ENCODE peak calls at places on chromosome 2, in nine cellular contexts. One of them, this sample, is unnamed.

GRCh38 chr2:107235491-107236254 is 349.7 kb upstream of the ST6GAL2 start:
- DNase-seq in adrenal gland: no peak
- DNase-seq in A549: no peak
- DNase-seq in endothelial cell of umbilical vein: no peak
- DNase-seq in CD8-positive, alpha-beta T cell: no peak
- DNase-seq in PC-3: no peak
- DNase-seq in hepatocyte: no peak
- DNase-seq in GM23338: peak; percentile 32
- DNase-seq in pancreas: peak; percentile 54
- DNase-seq in this sample: no peak

GRCh38 chr2:58140508-58141072 is 94.0 kb downstream of the VRK2 start:
- DNase-seq in adrenal gland: no peak
- DNase-seq in A549: no peak
- DNase-seq in endothelial cell of umbilical vein: no peak
- DNase-seq in CD8-positive, alpha-beta T cell: no peak
- DNase-seq in PC-3: no peak
- DNase-seq in hepatocyte: no peak
- DNase-seq in GM23338: no peak
- DNase-seq in pancreas: no peak
- DNase-seq in this sample: no peak

GRCh38 chr2:37590119-37590571 is 81.3 kb downstream of the CDC42EP3 start:
- DNase-seq in adrenal gland: no peak
- DNase-seq in A549: no peak
- DNase-seq in endothelial cell of umbilical vein: peak; percentile 29
- DNase-seq in CD8-positive, alpha-beta T cell: no peak
- DNase-seq in PC-3: peak; percentile 74
- DNase-seq in hepatocyte: peak; percentile 37
- DNase-seq in GM23338: no peak
- DNase-seq in pancreas: no peak
- DNase-seq in this sample: no peak

GRCh38 chr2:109256921-109257320 is 127.9 kb downstream of the SH3RF3 start:
- DNase-seq in adrenal gland: peak; percentile 86
- DNase-seq in A549: no peak
- DNase-seq in endothelial cell of umbilical vein: no peak
- DNase-seq in CD8-positive, alpha-beta T cell: no peak
- DNase-seq in PC-3: no peak
- DNase-seq in hepatocyte: no peak
- DNase-seq in GM23338: no peak
- DNase-seq in pancreas: no peak
- DNase-seq in this sample: no peak

GRCh38 chr2:120472031-120472430 is 126.1 kb downstream of the INHBB start:
- DNase-seq in adrenal gland: no peak
- DNase-seq in A549: no peak
- DNase-seq in endothelial cell of umbilical vein: no peak
- DNase-seq in CD8-positive, alpha-beta T cell: no peak
- DNase-seq in PC-3: peak; percentile 45
- DNase-seq in hepatocyte: no peak
- DNase-seq in GM23338: no peak
- DNase-seq in pancreas: no peak
- DNase-seq in this sample: no peak

GRCh38 chr2:569681-570080 is 107.5 kb downstream of the TMEM18 start:
- DNase-seq in adrenal gland: no peak
- DNase-seq in A549: no peak
- DNase-seq in endothelial cell of umbilical vein: no peak
- DNase-seq in CD8-positive, alpha-beta T cell: no peak
- DNase-seq in PC-3: no peak
- DNase-seq in hepatocyte: no peak
- DNase-seq in GM23338: no peak
- DNase-seq in pancreas: no peak
- DNase-seq in this sample: no peak

GRCh38 chr2:216015722-216016464 is 2.5 kb upstream of the MREG start:
- DNase-seq in adrenal gland: no peak
- DNase-seq in A549: no peak
- DNase-seq in endothelial cell of umbilical vein: no peak
- DNase-seq in CD8-positive, alpha-beta T cell: peak; percentile 30
- DNase-seq in PC-3: no peak
- DNase-seq in hepatocyte: no peak
- DNase-seq in GM23338: no peak
- DNase-seq in pancreas: no peak
- DNase-seq in this sample: no peak

GRCh38 chr2:135586148-135586547 is 54.9 kb downstream of the R3HDM1 start:
- DNase-seq in adrenal gland: no peak
- DNase-seq in A549: no peak
- DNase-seq in endothelial cell of umbilical vein: no peak
- DNase-seq in CD8-positive, alpha-beta T cell: no peak
- DNase-seq in PC-3: no peak
- DNase-seq in hepatocyte: no peak
- DNase-seq in GM23338: peak; percentile 35
- DNase-seq in pancreas: no peak
- DNase-seq in this sample: no peak

GRCh38 chr2:181240844-181241243 is 216.3 kb upstream of the ITGA4 start:
- DNase-seq in adrenal gland: no peak
- DNase-seq in A549: no peak
- DNase-seq in endothelial cell of umbilical vein: no peak
- DNase-seq in CD8-positive, alpha-beta T cell: no peak
- DNase-seq in PC-3: no peak
- DNase-seq in hepatocyte: no peak
- DNase-seq in GM23338: no peak
- DNase-seq in pancreas: no peak
- DNase-seq in this sample: no peak

GRCh38 chr2:196263181-196263747 is 91.9 kb upstream of the STK17B start:
- DNase-seq in adrenal gland: peak; percentile 62
- DNase-seq in A549: no peak
- DNase-seq in endothelial cell of umbilical vein: peak; percentile 16
- DNase-seq in CD8-positive, alpha-beta T cell: peak; percentile 39
- DNase-seq in PC-3: peak; percentile 9
- DNase-seq in hepatocyte: no peak
- DNase-seq in GM23338: no peak
- DNase-seq in pancreas: no peak
- DNase-seq in this sample: no peak

GRCh38 chr2:99878951-99879350 is 263.4 kb downstream of the AFF3 start:
- DNase-seq in adrenal gland: no peak
- DNase-seq in A549: no peak
- DNase-seq in endothelial cell of umbilical vein: peak; percentile 84
- DNase-seq in CD8-positive, alpha-beta T cell: no peak
- DNase-seq in PC-3: no peak
- DNase-seq in hepatocyte: no peak
- DNase-seq in GM23338: no peak
- DNase-seq in pancreas: no peak
- DNase-seq in this sample: no peak

GRCh38 chr2:86105252-86105968 is at the start of gene POLR1A:
- DNase-seq in adrenal gland: peak; percentile 97
- DNase-seq in A549: peak; percentile 64
- DNase-seq in endothelial cell of umbilical vein: peak; percentile 97
- DNase-seq in CD8-positive, alpha-beta T cell: peak; percentile 83
- DNase-seq in PC-3: peak; percentile 85
- DNase-seq in hepatocyte: peak; percentile 95
- DNase-seq in GM23338: peak; percentile 97
- DNase-seq in pancreas: peak; percentile 91
- DNase-seq in this sample: peak; percentile 91
- TF ChIP-seq CTCF in adrenal gland: no peak
- TF ChIP-seq CTCF in A549: no peak
- TF ChIP-seq CTCF in endothelial cell of umbilical vein: no peak
- TF ChIP-seq CTCF in CD8-positive, alpha-beta T cell: no peak
- TF ChIP-seq CTCF in PC-3: no peak
- TF ChIP-seq CTCF in hepatocyte: no peak
- TF ChIP-seq CTCF in GM23338: no peak
- TF ChIP-seq CTCF in pancreas: no peak
- TF ChIP-seq CTCF in this sample: no peak

GRCh38 chr2:119230630-119231185 is 7.1 kb downstream of the STEAP3 start:
- DNase-seq in adrenal gland: no peak
- DNase-seq in A549: no peak
- DNase-seq in endothelial cell of umbilical vein: no peak
- DNase-seq in CD8-positive, alpha-beta T cell: no peak
- DNase-seq in PC-3: no peak
- DNase-seq in hepatocyte: no peak
- DNase-seq in GM23338: peak; percentile 35
- DNase-seq in pancreas: peak; percentile 47
- DNase-seq in this sample: no peak
- H3K4me3 ChIP-seq in adrenal gland: no peak overlapping the region
- H3K4me3 ChIP-seq in A549: no peak overlapping the region
- H3K4me3 ChIP-seq in endothelial cell of umbilical vein: no peak overlapping the region
- H3K4me3 ChIP-seq in CD8-positive, alpha-beta T cell: no peak overlapping the region
- H3K4me3 ChIP-seq in PC-3: no peak overlapping the region
- H3K4me3 ChIP-seq in hepatocyte: no peak overlapping the region
- H3K4me3 ChIP-seq in GM23338: no peak overlapping the region
- H3K4me3 ChIP-seq in pancreas: no peak overlapping the region
- H3K4me3 ChIP-seq in this sample: no peak overlapping the region

GRCh38 chr2:147855316-147855715 is 10.5 kb downstream of the ACVR2A start:
- DNase-seq in adrenal gland: no peak
- DNase-seq in A549: no peak
- DNase-seq in endothelial cell of umbilical vein: no peak
- DNase-seq in CD8-positive, alpha-beta T cell: no peak
- DNase-seq in PC-3: no peak
- DNase-seq in hepatocyte: no peak
- DNase-seq in GM23338: no peak
- DNase-seq in pancreas: no peak
- DNase-seq in this sample: no peak
- H3K4me1 ChIP-seq in adrenal gland: peaks cover 48% of the 10 kb centered on the region
- H3K4me1 ChIP-seq in A549: peaks cover 3% of the 10 kb centered on the region
- H3K4me1 ChIP-seq in endothelial cell of umbilical vein: peaks cover 3% of the 10 kb centered on the region
- H3K4me1 ChIP-seq in CD8-positive, alpha-beta T cell: no peaks in the 10 kb centered on the region
- H3K4me1 ChIP-seq in PC-3: no peaks in the 10 kb centered on the region
- H3K4me1 ChIP-seq in hepatocyte: peaks cover 10% of the 10 kb centered on the region
- H3K4me1 ChIP-seq in GM23338: peaks cover 45% of the 10 kb centered on the region
- H3K4me1 ChIP-seq in pancreas: peaks cover 32% of the 10 kb centered on the region
- H3K4me1 ChIP-seq in this sample: peaks cover 4% of the 10 kb centered on the region

DNA sequence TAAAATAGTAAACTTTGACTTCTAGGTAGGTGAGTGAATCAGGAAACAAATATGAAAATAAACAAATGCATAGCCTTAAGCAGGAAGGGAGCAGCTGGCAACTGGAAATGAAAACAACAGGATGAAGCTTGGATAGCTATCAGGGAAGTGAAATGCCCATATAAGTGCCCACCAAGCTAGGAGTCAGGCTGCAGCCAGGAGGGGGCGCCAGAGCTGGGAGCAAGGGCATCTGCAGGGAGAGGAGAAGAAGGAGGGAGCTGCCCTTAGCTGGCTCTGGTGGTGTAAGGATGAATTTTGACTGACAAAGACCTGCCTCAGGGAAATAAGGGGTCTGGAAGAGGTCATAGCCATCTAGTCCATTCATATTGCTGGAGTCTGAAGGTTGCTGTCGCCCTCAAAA is 298.3 kb downstream of the TDRD15 start:
- DNase-seq in adrenal gland: no peak
- DNase-seq in A549: no peak
- DNase-seq in endothelial cell of umbilical vein: no peak
- DNase-seq in CD8-positive, alpha-beta T cell: no peak
- DNase-seq in PC-3: no peak
- DNase-seq in hepatocyte: peak; percentile 51
- DNase-seq in GM23338: peak; percentile 79
- DNase-seq in pancreas: no peak
- DNase-seq in this sample: peak; percentile 56
- TF ChIP-seq CTCF in adrenal gland: no peak
- TF ChIP-seq CTCF in A549: no peak
- TF ChIP-seq CTCF in endothelial cell of umbilical vein: no peak
- TF ChIP-seq CTCF in CD8-positive, alpha-beta T cell: no peak
- TF ChIP-seq CTCF in PC-3: peak; percentile 38
- TF ChIP-seq CTCF in hepatocyte: peak; percentile 48
- TF ChIP-seq CTCF in GM23338: peak; percentile 84
- TF ChIP-seq CTCF in pancreas: no peak
- TF ChIP-seq CTCF in this sample: peak; percentile 52

DNA sequence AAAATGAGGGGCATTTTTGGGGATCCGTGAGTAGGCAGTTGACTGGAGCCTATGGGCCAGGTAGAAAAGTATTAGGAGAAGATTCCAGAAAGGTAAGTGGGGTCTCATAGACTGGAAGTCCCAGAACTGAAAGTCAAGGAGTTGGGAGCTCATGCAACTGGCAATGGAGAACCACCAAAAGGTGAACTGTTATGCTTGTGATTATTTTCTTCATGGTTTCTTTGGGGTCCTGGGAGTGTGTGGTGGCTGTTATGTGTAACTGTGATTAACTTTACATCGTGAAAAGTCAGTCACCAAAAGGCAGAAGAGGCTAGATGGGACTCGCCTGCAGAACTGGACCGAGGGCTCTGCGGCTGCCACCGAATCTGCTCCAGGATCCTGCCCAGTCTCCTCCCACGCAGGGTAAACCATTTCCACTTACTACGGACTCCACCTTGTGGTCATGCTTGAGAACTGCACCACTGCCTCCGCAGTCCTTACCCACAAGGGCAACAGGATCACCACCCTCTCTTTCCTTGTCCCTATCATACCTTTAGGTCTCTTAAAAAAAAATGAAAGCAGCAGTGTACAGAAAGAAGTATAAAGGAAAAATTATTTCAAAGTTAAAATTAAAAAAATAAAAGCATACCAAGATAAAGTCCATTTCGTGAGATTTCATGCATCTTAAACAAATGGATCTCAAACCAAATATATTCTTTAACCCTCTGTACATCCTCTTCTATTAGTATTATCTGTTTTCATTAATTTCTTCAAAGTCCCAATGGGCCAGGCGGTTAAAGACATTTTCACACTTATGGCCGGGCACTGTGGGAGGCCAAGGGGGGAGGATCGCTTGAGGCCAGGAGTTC is 15.6 kb upstream of the CEP68 start:
- DNase-seq in adrenal gland: peak; percentile 97
- DNase-seq in A549: peak; percentile 90
- DNase-seq in endothelial cell of umbilical vein: peak; percentile 83
- DNase-seq in CD8-positive, alpha-beta T cell: peak; percentile 78
- DNase-seq in PC-3: peak; percentile 90
- DNase-seq in hepatocyte: peak; percentile 91
- DNase-seq in GM23338: peak; percentile 86
- DNase-seq in pancreas: peak; percentile 91
- DNase-seq in this sample: peak; percentile 87
- H3K4me3 ChIP-seq in adrenal gland: peak overlapping the region; percentile 32
- H3K4me3 ChIP-seq in A549: no peak overlapping the region
- H3K4me3 ChIP-seq in endothelial cell of umbilical vein: no peak overlapping the region
- H3K4me3 ChIP-seq in CD8-positive, alpha-beta T cell: no peak overlapping the region
- H3K4me3 ChIP-seq in PC-3: peak overlapping the region; percentile 11
- H3K4me3 ChIP-seq in hepatocyte: no peak overlapping the region
- H3K4me3 ChIP-seq in GM23338: no peak overlapping the region
- H3K4me3 ChIP-seq in pancreas: no peak overlapping the region
- H3K4me3 ChIP-seq in this sample: no peak overlapping the region

GRCh38 chr2:28172114-28172898 is 220.4 kb upstream of the FOSL2 start:
- DNase-seq in adrenal gland: no peak
- DNase-seq in A549: no peak
- DNase-seq in endothelial cell of umbilical vein: peak; percentile 12
- DNase-seq in CD8-positive, alpha-beta T cell: no peak
- DNase-seq in PC-3: no peak
- DNase-seq in hepatocyte: peak; percentile 58
- DNase-seq in GM23338: no peak
- DNase-seq in pancreas: no peak
- DNase-seq in this sample: no peak
- H3K4me1 ChIP-seq in adrenal gland: peaks cover 7% of the 10 kb centered on the region
- H3K4me1 ChIP-seq in A549: peaks cover 27% of the 10 kb centered on the region
- H3K4me1 ChIP-seq in endothelial cell of umbilical vein: no peaks in the 10 kb centered on the region
- H3K4me1 ChIP-seq in CD8-positive, alpha-beta T cell: no peaks in the 10 kb centered on the region
- H3K4me1 ChIP-seq in PC-3: no peaks in the 10 kb centered on the region
- H3K4me1 ChIP-seq in hepatocyte: peaks cover 21% of the 10 kb centered on the region
- H3K4me1 ChIP-seq in GM23338: no peaks in the 10 kb centered on the region
- H3K4me1 ChIP-seq in pancreas: no peaks in the 10 kb centered on the region
- H3K4me1 ChIP-seq in this sample: peaks cover 42% of the 10 kb centered on the region

GRCh38 chr2:187054501-187055319 is 205.7 kb upstream of the ZSWIM2 start:
- DNase-seq in adrenal gland: no peak
- DNase-seq in A549: no peak
- DNase-seq in endothelial cell of umbilical vein: peak; percentile 4
- DNase-seq in CD8-positive, alpha-beta T cell: no peak
- DNase-seq in PC-3: peak; percentile 6
- DNase-seq in hepatocyte: no peak
- DNase-seq in GM23338: peak; percentile 47
- DNase-seq in pancreas: peak; percentile 10
- DNase-seq in this sample: no peak
- TF ChIP-seq CTCF in adrenal gland: no peak
- TF ChIP-seq CTCF in A549: no peak
- TF ChIP-seq CTCF in endothelial cell of umbilical vein: peak; percentile 28
- TF ChIP-seq CTCF in CD8-positive, alpha-beta T cell: no peak
- TF ChIP-seq CTCF in PC-3: peak; percentile 41
- TF ChIP-seq CTCF in hepatocyte: no peak
- TF ChIP-seq CTCF in GM23338: peak; percentile 29
- TF ChIP-seq CTCF in pancreas: no peak
- TF ChIP-seq CTCF in this sample: peak; percentile 34

GRCh38 chr2:65030933-65031332 is 25.3 kb upstream of the CEP68 start:
- DNase-seq in adrenal gland: no peak
- DNase-seq in A549: no peak
- DNase-seq in endothelial cell of umbilical vein: no peak
- DNase-seq in CD8-positive, alpha-beta T cell: no peak
- DNase-seq in PC-3: no peak
- DNase-seq in hepatocyte: no peak
- DNase-seq in GM23338: no peak
- DNase-seq in pancreas: no peak
- DNase-seq in this sample: no peak
- H3K4me3 ChIP-seq in adrenal gland: no peak overlapping the region
- H3K4me3 ChIP-seq in A549: no peak overlapping the region
- H3K4me3 ChIP-seq in endothelial cell of umbilical vein: no peak overlapping the region
- H3K4me3 ChIP-seq in CD8-positive, alpha-beta T cell: no peak overlapping the region
- H3K4me3 ChIP-seq in PC-3: no peak overlapping the region
- H3K4me3 ChIP-seq in hepatocyte: no peak overlapping the region
- H3K4me3 ChIP-seq in GM23338: peak overlapping the region; percentile 20
- H3K4me3 ChIP-seq in pancreas: no peak overlapping the region
- H3K4me3 ChIP-seq in this sample: no peak overlapping the region